ENCODE peak calls at places on chromosomes 5 and 9, in four cellular contexts. One of them, this sample, is unnamed.

GRCh38 chr5:69493235-69493925 is 790 bp downstream of the OCLN start:
- DNase-seq in HepG2: no peak
- DNase-seq in IMR-90: no peak
- DNase-seq in K562: no peak
- DNase-seq in this sample: peak

GRCh38 chr5:88979244-88979643 is 96.3 kb upstream of the MEF2C start:
- DNase-seq in HepG2: no peak
- DNase-seq in IMR-90: peak
- DNase-seq in K562: no peak
- DNase-seq in this sample: no peak

GRCh38 chr9:125889524-125890473 is 142.6 kb downstream of the PBX3 start:
- DNase-seq in HepG2: no peak
- DNase-seq in IMR-90: peak
- DNase-seq in K562: peak
- DNase-seq in this sample: peak

GRCh38 chr9:78986446-78986845 is 585.3 kb upstream of the TLE4 start:
- DNase-seq in HepG2: no peak
- DNase-seq in IMR-90: no peak
- DNase-seq in K562: no peak
- DNase-seq in this sample: no peak

GRCh38 chr5:102681403-102681983 is 73.6 kb upstream of the PAM start:
- DNase-seq in HepG2: peak
- DNase-seq in IMR-90: peak
- DNase-seq in K562: peak
- DNase-seq in this sample: peak

GRCh38 chr5:172853355-172853975 is 19.4 kb downstream of the ERGIC1 start:
- DNase-seq in HepG2: no peak
- DNase-seq in IMR-90: peak
- DNase-seq in K562: no peak
- DNase-seq in this sample: no peak

GRCh38 chr5:1468247-1468612 is 23.0 kb upstream of the SLC6A3 start:
- DNase-seq in HepG2: peak
- DNase-seq in IMR-90: no peak
- DNase-seq in K562: peak
- DNase-seq in this sample: no peak

GRCh38 chr5:150184990-150185952 is 4.6 kb upstream of the SLC6A7 start:
- DNase-seq in HepG2: peak
- DNase-seq in IMR-90: no peak
- DNase-seq in K562: no peak
- DNase-seq in this sample: no peak

GRCh38 chr5:34511915-34512314 is 144.2 kb upstream of the RAI14 start:
- DNase-seq in HepG2: no peak
- DNase-seq in IMR-90: no peak
- DNase-seq in K562: no peak
- DNase-seq in this sample: no peak

GRCh38 chr5:80931423-80931822 is 28.7 kb upstream of the RASGRF2 start:
- DNase-seq in HepG2: no peak
- DNase-seq in IMR-90: no peak
- DNase-seq in K562: no peak
- DNase-seq in this sample: no peak

GRCh38 chr5:54825005-54825404 is 160.4 kb downstream of the ESM1 start:
- DNase-seq in HepG2: no peak
- DNase-seq in IMR-90: peak
- DNase-seq in K562: no peak
- DNase-seq in this sample: no peak

GRCh38 chr9:106885451-106885850 is 22.5 kb downstream of the ZNF462 start:
- DNase-seq in HepG2: no peak
- DNase-seq in IMR-90: peak
- DNase-seq in K562: no peak
- DNase-seq in this sample: peak

GRCh38 chr5:152650413-152650812 is 245.3 kb upstream of the NMUR2 start:
- DNase-seq in HepG2: no peak
- DNase-seq in IMR-90: no peak
- DNase-seq in K562: no peak
- DNase-seq in this sample: no peak

GRCh38 chr5:74587895-74588294 is 52.6 kb downstream of the ENC1 start:
- DNase-seq in HepG2: no peak
- DNase-seq in IMR-90: no peak
- DNase-seq in K562: no peak
- DNase-seq in this sample: no peak

GRCh38 chr9:36470891-36471290 is 70.8 kb upstream of the RNF38 start:
- DNase-seq in HepG2: no peak
- DNase-seq in IMR-90: peak
- DNase-seq in K562: no peak
- DNase-seq in this sample: no peak

GRCh38 chr9:80775515-80775914 is 913.8 kb downstream of the TLE1 start:
- DNase-seq in HepG2: no peak
- DNase-seq in IMR-90: peak
- DNase-seq in K562: no peak
- DNase-seq in this sample: no peak

GRCh38 chr5:134794136-134794535 is 35.6 kb downstream of the DDX46 start:
- DNase-seq in HepG2: no peak
- DNase-seq in IMR-90: peak
- DNase-seq in K562: no peak
- DNase-seq in this sample: no peak

GRCh38 chr9:31605164-31605563 is 779.3 kb upstream of the ACO1 start:
- DNase-seq in HepG2: no peak
- DNase-seq in IMR-90: no peak
- DNase-seq in K562: no peak
- DNase-seq in this sample: no peak

GRCh38 chr5:76290321-76290757 is 112.7 kb upstream of the IQGAP2 start:
- DNase-seq in HepG2: no peak
- DNase-seq in IMR-90: no peak
- DNase-seq in K562: no peak
- DNase-seq in this sample: no peak

GRCh38 chr9:133583586-133583985 is 25.6 kb downstream of the FAM163B start:
- DNase-seq in HepG2: no peak
- DNase-seq in IMR-90: no peak
- DNase-seq in K562: no peak
- DNase-seq in this sample: no peak

GRCh38 chr5:179343021-179343781 is 2.1 kb downstream of the ADAMTS2 start:
- DNase-seq in HepG2: no peak
- DNase-seq in IMR-90: no peak
- DNase-seq in K562: no peak
- DNase-seq in this sample: no peak

GRCh38 chr9:127114606-127115005 is 7.8 kb downstream of the ANGPTL2 start:
- DNase-seq in HepG2: no peak
- DNase-seq in IMR-90: no peak
- DNase-seq in K562: no peak
- DNase-seq in this sample: no peak

GRCh38 chr9:77843088-77843985 is 188.3 kb downstream of the GNAQ start:
- DNase-seq in HepG2: no peak
- DNase-seq in IMR-90: no peak
- DNase-seq in K562: peak
- DNase-seq in this sample: no peak

GRCh38 chr5:126855266-126855665 is 78.3 kb downstream of the LMNB1 start:
- DNase-seq in HepG2: no peak
- DNase-seq in IMR-90: no peak
- DNase-seq in K562: no peak
- DNase-seq in this sample: no peak

GRCh38 chr9:109856785-109857184 is 76.8 kb downstream of the PALM2AKAP2 start:
- DNase-seq in HepG2: no peak
- DNase-seq in IMR-90: peak
- DNase-seq in K562: peak
- DNase-seq in this sample: no peak

GRCh38 chr9:120680579-120680978 is 33.7 kb downstream of the MEGF9 start:
- DNase-seq in HepG2: no peak
- DNase-seq in IMR-90: no peak
- DNase-seq in K562: no peak
- DNase-seq in this sample: no peak
- TF ChIP-seq MAZ in HepG2: no peak
- TF ChIP-seq MAZ in IMR-90: no peak
- TF ChIP-seq MAZ in K562: no peak
- TF ChIP-seq MAZ in this sample: no peak

DNA sequence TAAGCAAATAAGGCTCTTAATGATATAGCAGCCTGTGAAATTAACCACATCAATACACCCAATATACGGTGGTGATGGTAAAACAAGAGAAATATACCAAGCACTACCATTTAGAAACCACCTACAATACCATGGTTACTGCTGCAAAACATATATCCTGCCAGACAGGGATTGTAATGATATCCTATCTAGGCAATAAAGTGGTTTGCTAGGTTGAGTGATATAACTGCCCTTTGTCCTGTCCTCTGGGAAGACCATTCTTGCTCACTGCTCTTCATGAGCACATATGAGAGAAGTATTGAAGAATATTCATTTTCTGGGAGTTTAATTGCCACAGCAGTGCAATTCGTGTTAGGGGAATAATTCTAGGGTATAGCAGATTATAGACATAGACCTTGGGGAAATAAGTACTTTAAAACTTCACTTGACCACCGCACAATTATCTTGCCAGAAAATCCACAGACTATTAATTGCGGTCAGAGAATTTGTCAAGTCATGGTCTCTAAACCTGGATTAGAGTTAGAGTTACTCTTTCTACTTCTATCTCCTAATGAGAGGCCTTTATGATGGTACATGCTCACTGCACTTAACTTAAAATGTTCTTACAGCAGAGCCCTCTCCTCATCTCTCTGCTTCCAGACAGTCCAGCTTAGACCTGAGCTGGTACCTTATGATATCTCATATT is 413.0 kb downstream of the ZNF608 start:
- DNase-seq in HepG2: no peak
- DNase-seq in IMR-90: no peak
- DNase-seq in K562: no peak
- DNase-seq in this sample: no peak
- H3K4me2 ChIP-seq in HepG2: no peak
- H3K4me2 ChIP-seq in IMR-90: no peak
- H3K4me2 ChIP-seq in K562: no peak
- H3K4me2 ChIP-seq in this sample: no peak

DNA sequence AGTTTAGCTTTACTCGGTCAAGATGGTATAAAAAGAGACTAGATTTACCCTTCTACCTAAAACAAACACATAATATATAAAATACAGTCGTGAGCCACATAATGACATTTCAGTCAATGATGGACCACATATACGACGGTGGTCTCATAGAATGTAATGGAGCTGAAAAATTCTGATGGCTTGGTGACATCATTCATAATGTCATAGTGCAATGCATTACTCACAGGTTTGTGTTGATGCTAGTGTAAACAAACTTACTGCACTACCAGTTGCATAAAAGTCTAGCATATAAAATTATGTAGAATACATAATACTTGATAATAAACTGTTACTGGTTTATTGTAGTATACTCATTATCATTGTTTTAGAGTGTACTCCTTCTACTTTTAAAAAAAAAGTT is 115.9 kb upstream of the GDNF start:
- DNase-seq in HepG2: no peak
- DNase-seq in IMR-90: no peak
- DNase-seq in K562: no peak
- DNase-seq in this sample: no peak
- TF ChIP-seq MAZ in HepG2: no peak
- TF ChIP-seq MAZ in IMR-90: no peak
- TF ChIP-seq MAZ in K562: no peak
- TF ChIP-seq MAZ in this sample: no peak

GRCh38 chr5:143435207-143435657 is 31.7 kb upstream of the NR3C1 start:
- DNase-seq in HepG2: no peak
- DNase-seq in IMR-90: peak
- DNase-seq in K562: no peak
- DNase-seq in this sample: no peak
- H3K4me2 ChIP-seq in HepG2: peak
- H3K4me2 ChIP-seq in IMR-90: peak
- H3K4me2 ChIP-seq in K562: no peak
- H3K4me2 ChIP-seq in this sample: peak

DNA sequence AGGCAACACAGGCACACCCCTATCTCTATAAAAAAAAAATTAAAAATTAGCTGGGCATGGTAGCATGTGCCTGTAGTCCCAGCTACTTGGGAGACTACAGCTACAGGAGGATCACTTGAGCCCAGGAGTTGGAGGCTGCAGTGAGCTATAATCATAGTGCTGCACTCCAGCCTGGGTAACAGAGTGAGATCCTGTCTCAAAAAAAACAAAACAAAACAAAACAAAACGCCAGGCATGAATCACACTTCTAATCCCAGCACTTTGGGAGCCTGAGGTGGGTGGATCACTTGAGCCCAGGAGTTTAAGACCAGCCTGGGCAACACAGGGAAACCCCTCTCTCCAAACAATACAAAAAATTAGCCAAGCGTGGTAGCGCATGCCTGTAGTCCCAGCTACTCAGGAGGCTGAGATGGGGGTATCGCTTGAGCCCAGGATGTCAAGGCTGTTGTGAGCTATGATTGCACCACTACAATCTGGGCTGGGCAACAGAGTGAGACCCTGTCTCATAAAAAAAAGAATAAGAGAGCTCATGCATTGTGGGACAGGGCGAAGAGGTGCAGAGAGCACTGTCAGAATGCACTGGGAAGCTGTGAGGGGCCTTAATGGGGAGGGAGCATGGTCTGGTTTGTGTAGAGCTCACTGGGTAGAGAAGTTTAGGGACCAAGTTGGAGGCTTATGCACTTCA is 8.4 kb upstream of the SAP30L start:
- DNase-seq in HepG2: no peak
- DNase-seq in IMR-90: no peak
- DNase-seq in K562: no peak
- DNase-seq in this sample: no peak
- TF ChIP-seq MAZ in HepG2: no peak
- TF ChIP-seq MAZ in IMR-90: no peak
- TF ChIP-seq MAZ in K562: no peak
- TF ChIP-seq MAZ in this sample: no peak

GRCh38 chr9:122200960-122201635 is 27.7 kb downstream of the LHX6 start:
- DNase-seq in HepG2: no peak
- DNase-seq in IMR-90: peak
- DNase-seq in K562: no peak
- DNase-seq in this sample: no peak
- H3K4me2 ChIP-seq in HepG2: no peak
- H3K4me2 ChIP-seq in IMR-90: no peak
- H3K4me2 ChIP-seq in K562: no peak
- H3K4me2 ChIP-seq in this sample: no peak

GRCh38 chr5:144088211-144088965 is 82.1 kb downstream of the YIPF5 start:
- DNase-seq in HepG2: no peak
- DNase-seq in IMR-90: peak
- DNase-seq in K562: no peak
- DNase-seq in this sample: no peak
- TF ChIP-seq MAZ in HepG2: no peak
- TF ChIP-seq MAZ in IMR-90: no peak
- TF ChIP-seq MAZ in K562: no peak
- TF ChIP-seq MAZ in this sample: no peak

GRCh38 chr5:125056641-125057345 is 310.4 kb upstream of the ZNF608 start:
- DNase-seq in HepG2: no peak
- DNase-seq in IMR-90: no peak
- DNase-seq in K562: no peak
- DNase-seq in this sample: no peak
- H3K4me2 ChIP-seq in HepG2: no peak
- H3K4me2 ChIP-seq in IMR-90: no peak
- H3K4me2 ChIP-seq in K562: no peak
- H3K4me2 ChIP-seq in this sample: no peak